ENCODE peak calls at places on chromosome 21, in nine cellular contexts. One of them, this sample, is unnamed.

GRCh38 chr21:46371204-46372013 is 47.5 kb downstream of the PCNT start:
- DNase-seq in endodermal cell: no peak
- DNase-seq in heart left ventricle: no peak
- DNase-seq in fibroblast of lung: no peak
- DNase-seq in tibial artery: no peak
- DNase-seq in kidney epithelial cell: no peak
- DNase-seq in cardiac fibroblast: no peak
- DNase-seq in aorta: no peak
- DNase-seq in HFF-Myc: no peak
- DNase-seq in this sample: no peak

GRCh38 chr21:45525910-45526306 is 16.3 kb downstream of the SLC19A1 start:
- DNase-seq in HFF-Myc: no peak
- DNase-seq in heart left ventricle: no peak
- DNase-seq in fibroblast of lung: no peak
- DNase-seq in tibial artery: peak
- DNase-seq in kidney epithelial cell: no peak
- DNase-seq in endodermal cell: peak
- DNase-seq in cardiac fibroblast: no peak
- DNase-seq in aorta: peak
- DNase-seq in this sample: no peak

GRCh38 chr21:16534408-16535099 is 804.8 kb downstream of the USP25 start:
- DNase-seq in cardiac fibroblast: peak
- DNase-seq in tibial artery: peak
- DNase-seq in heart left ventricle: peak
- DNase-seq in endodermal cell: no peak
- DNase-seq in HFF-Myc: peak
- DNase-seq in fibroblast of lung: peak
- DNase-seq in aorta: peak
- DNase-seq in kidney epithelial cell: no peak
- DNase-seq in this sample: peak

GRCh38 chr21:17915976-17916375 is 96.8 kb upstream of the C21orf91 start:
- DNase-seq in HFF-Myc: no peak
- DNase-seq in endodermal cell: no peak
- DNase-seq in heart left ventricle: no peak
- DNase-seq in kidney epithelial cell: no peak
- DNase-seq in tibial artery: no peak
- DNase-seq in cardiac fibroblast: no peak
- DNase-seq in aorta: no peak
- DNase-seq in fibroblast of lung: no peak
- DNase-seq in this sample: no peak

GRCh38 chr21:17051054-17051453 is 461.8 kb upstream of the CXADR start:
- DNase-seq in cardiac fibroblast: no peak
- DNase-seq in aorta: no peak
- DNase-seq in heart left ventricle: no peak
- DNase-seq in fibroblast of lung: no peak
- DNase-seq in kidney epithelial cell: no peak
- DNase-seq in endodermal cell: peak
- DNase-seq in tibial artery: no peak
- DNase-seq in HFF-Myc: no peak
- DNase-seq in this sample: no peak

GRCh38 chr21:15195768-15196167 is 131.0 kb upstream of the NRIP1 start:
- DNase-seq in aorta: no peak
- DNase-seq in HFF-Myc: no peak
- DNase-seq in tibial artery: no peak
- DNase-seq in cardiac fibroblast: no peak
- DNase-seq in kidney epithelial cell: no peak
- DNase-seq in endodermal cell: no peak
- DNase-seq in fibroblast of lung: no peak
- DNase-seq in heart left ventricle: no peak
- DNase-seq in this sample: no peak

GRCh38 chr21:15004721-15005370 is 60.0 kb downstream of the NRIP1 start:
- DNase-seq in tibial artery: no peak
- DNase-seq in kidney epithelial cell: no peak
- DNase-seq in heart left ventricle: no peak
- DNase-seq in fibroblast of lung: no peak
- DNase-seq in endodermal cell: no peak
- DNase-seq in HFF-Myc: no peak
- DNase-seq in aorta: no peak
- DNase-seq in cardiac fibroblast: peak
- DNase-seq in this sample: no peak

GRCh38 chr21:23478381-23478780 is 2128.9 kb downstream of the MRPL39 start:
- DNase-seq in fibroblast of lung: no peak
- DNase-seq in heart left ventricle: no peak
- DNase-seq in endodermal cell: no peak
- DNase-seq in aorta: no peak
- DNase-seq in kidney epithelial cell: no peak
- DNase-seq in tibial artery: no peak
- DNase-seq in cardiac fibroblast: no peak
- DNase-seq in HFF-Myc: no peak
- DNase-seq in this sample: no peak

GRCh38 chr21:15212214-15212613 is 147.4 kb upstream of the NRIP1 start:
- DNase-seq in HFF-Myc: no peak
- DNase-seq in endodermal cell: no peak
- DNase-seq in fibroblast of lung: no peak
- DNase-seq in tibial artery: no peak
- DNase-seq in aorta: no peak
- DNase-seq in cardiac fibroblast: no peak
- DNase-seq in heart left ventricle: no peak
- DNase-seq in kidney epithelial cell: no peak
- DNase-seq in this sample: no peak

GRCh38 chr21:33419538-33420123 is 16.4 kb downstream of the IFNGR2 start:
- DNase-seq in endodermal cell: no peak
- DNase-seq in HFF-Myc: no peak
- DNase-seq in tibial artery: no peak
- DNase-seq in fibroblast of lung: peak
- DNase-seq in cardiac fibroblast: peak
- DNase-seq in heart left ventricle: peak
- DNase-seq in kidney epithelial cell: no peak
- DNase-seq in aorta: no peak
- DNase-seq in this sample: no peak

GRCh38 chr21:45957551-45957950 is 24.0 kb upstream of the COL6A1 start:
- DNase-seq in HFF-Myc: no peak
- DNase-seq in tibial artery: no peak
- DNase-seq in heart left ventricle: no peak
- DNase-seq in cardiac fibroblast: no peak
- DNase-seq in aorta: no peak
- DNase-seq in endodermal cell: no peak
- DNase-seq in fibroblast of lung: no peak
- DNase-seq in kidney epithelial cell: no peak
- DNase-seq in this sample: no peak

GRCh38 chr21:37915516-37915915 is 741 bp downstream of the KCNJ6 start:
- DNase-seq in endodermal cell: no peak
- DNase-seq in heart left ventricle: no peak
- DNase-seq in fibroblast of lung: no peak
- DNase-seq in aorta: no peak
- DNase-seq in HFF-Myc: no peak
- DNase-seq in kidney epithelial cell: no peak
- DNase-seq in tibial artery: no peak
- DNase-seq in cardiac fibroblast: no peak
- DNase-seq in this sample: no peak
- H3K4me3 ChIP-seq in endodermal cell: peak
- H3K4me3 ChIP-seq in heart left ventricle: peak
- H3K4me3 ChIP-seq in fibroblast of lung: peak
- H3K4me3 ChIP-seq in aorta: no peak
- H3K4me3 ChIP-seq in HFF-Myc: no peak
- H3K4me3 ChIP-seq in kidney epithelial cell: peak
- H3K4me3 ChIP-seq in tibial artery: peak
- H3K4me3 ChIP-seq in cardiac fibroblast: peak
- H3K4me3 ChIP-seq in this sample: peak

GRCh38 chr21:41966872-41967621 is 13.2 kb upstream of the C2CD2 start:
- DNase-seq in tibial artery: no peak
- DNase-seq in aorta: no peak
- DNase-seq in heart left ventricle: no peak
- DNase-seq in kidney epithelial cell: no peak
- DNase-seq in endodermal cell: peak
- DNase-seq in fibroblast of lung: no peak
- DNase-seq in HFF-Myc: no peak
- DNase-seq in cardiac fibroblast: no peak
- DNase-seq in this sample: no peak

GRCh38 chr21:41966341-41966833 is 12.6 kb upstream of the C2CD2 start:
- DNase-seq in fibroblast of lung: no peak
- DNase-seq in endodermal cell: no peak
- DNase-seq in kidney epithelial cell: no peak
- DNase-seq in tibial artery: no peak
- DNase-seq in cardiac fibroblast: peak
- DNase-seq in heart left ventricle: no peak
- DNase-seq in HFF-Myc: no peak
- DNase-seq in aorta: no peak
- DNase-seq in this sample: no peak

GRCh38 chr21:41965447-41966340 is 11.9 kb upstream of the C2CD2 start:
- DNase-seq in fibroblast of lung: no peak
- DNase-seq in kidney epithelial cell: no peak
- DNase-seq in tibial artery: no peak
- DNase-seq in aorta: no peak
- DNase-seq in cardiac fibroblast: no peak
- DNase-seq in endodermal cell: peak
- DNase-seq in HFF-Myc: no peak
- DNase-seq in heart left ventricle: no peak
- DNase-seq in this sample: no peak

GRCh38 chr21:41964171-41964570 is 10.4 kb upstream of the C2CD2 start:
- DNase-seq in endodermal cell: peak
- DNase-seq in tibial artery: no peak
- DNase-seq in kidney epithelial cell: no peak
- DNase-seq in aorta: no peak
- DNase-seq in cardiac fibroblast: no peak
- DNase-seq in heart left ventricle: no peak
- DNase-seq in HFF-Myc: no peak
- DNase-seq in fibroblast of lung: no peak
- DNase-seq in this sample: no peak

DNA sequence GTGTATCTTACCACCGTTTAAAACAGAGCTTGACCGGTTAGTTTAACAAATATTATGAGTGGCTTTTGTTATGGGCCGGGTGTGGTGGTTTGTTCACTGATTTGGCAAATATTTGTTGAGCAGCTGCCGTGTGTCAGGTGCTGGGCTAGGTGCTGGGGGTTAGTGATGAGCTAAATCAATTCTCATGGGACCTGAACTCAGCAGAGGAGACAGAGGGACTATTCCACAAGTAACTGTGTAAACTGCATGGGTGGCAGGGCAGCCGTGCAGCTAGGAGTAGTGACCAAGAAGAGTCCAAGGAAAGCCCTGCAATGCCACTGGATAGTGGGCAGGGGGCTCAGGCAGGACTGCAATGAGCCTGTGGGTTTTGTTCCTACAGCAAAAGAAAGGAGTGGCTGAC is 11.2 kb upstream of the C2CD2 start:
- DNase-seq in cardiac fibroblast: no peak
- DNase-seq in kidney epithelial cell: no peak
- DNase-seq in endodermal cell: peak
- DNase-seq in HFF-Myc: no peak
- DNase-seq in heart left ventricle: no peak
- DNase-seq in aorta: no peak
- DNase-seq in tibial artery: no peak
- DNase-seq in fibroblast of lung: no peak
- DNase-seq in this sample: no peak
- H3K4me3 ChIP-seq in cardiac fibroblast: no peak
- H3K4me3 ChIP-seq in kidney epithelial cell: no peak
- H3K4me3 ChIP-seq in endodermal cell: no peak
- H3K4me3 ChIP-seq in HFF-Myc: no peak
- H3K4me3 ChIP-seq in heart left ventricle: no peak
- H3K4me3 ChIP-seq in aorta: no peak
- H3K4me3 ChIP-seq in tibial artery: no peak
- H3K4me3 ChIP-seq in fibroblast of lung: no peak
- H3K4me3 ChIP-seq in this sample: no peak

DNA sequence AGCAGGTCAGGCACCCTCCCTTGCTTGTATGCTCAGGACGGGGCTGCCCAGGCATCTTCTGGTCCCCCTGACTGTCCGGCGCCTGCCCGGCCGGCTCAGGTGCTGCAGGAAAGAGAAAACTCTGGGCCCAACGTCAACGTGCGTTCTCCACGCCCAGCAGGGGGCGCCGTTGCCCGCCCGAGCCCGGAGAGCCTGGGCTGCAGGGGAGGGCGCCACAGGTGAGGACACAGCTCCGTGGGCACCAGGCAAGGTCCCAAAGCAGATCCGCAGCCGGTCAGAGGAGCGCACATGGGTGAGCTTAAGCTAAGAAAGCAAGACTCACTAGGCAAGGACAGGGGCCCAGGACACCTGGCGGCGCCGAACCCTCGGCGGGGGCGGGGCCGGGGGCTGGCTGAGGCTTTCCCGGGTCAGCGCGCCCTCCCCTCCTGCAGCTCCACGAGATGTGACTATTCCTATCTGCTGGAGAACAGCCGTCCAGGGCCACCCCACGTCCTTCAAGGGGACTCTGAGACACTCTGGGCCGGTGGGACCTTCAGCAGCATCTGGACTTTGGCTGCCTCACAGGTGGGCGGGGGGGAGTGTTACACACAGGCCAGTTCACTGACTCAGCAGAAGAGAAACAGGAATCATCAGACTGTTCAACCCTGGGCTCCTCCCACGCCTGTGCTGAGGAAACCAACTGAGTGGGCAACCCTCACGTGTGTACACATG is 29.3 kb downstream of the KRTAP10-1 start:
- DNase-seq in endodermal cell: peak
- DNase-seq in aorta: peak
- DNase-seq in kidney epithelial cell: peak
- DNase-seq in cardiac fibroblast: peak
- DNase-seq in heart left ventricle: peak
- DNase-seq in tibial artery: peak
- DNase-seq in HFF-Myc: no peak
- DNase-seq in fibroblast of lung: peak
- DNase-seq in this sample: no peak
- H3K4me3 ChIP-seq in endodermal cell: peak
- H3K4me3 ChIP-seq in aorta: no peak
- H3K4me3 ChIP-seq in kidney epithelial cell: peak
- H3K4me3 ChIP-seq in cardiac fibroblast: no peak
- H3K4me3 ChIP-seq in heart left ventricle: peak
- H3K4me3 ChIP-seq in tibial artery: no peak
- H3K4me3 ChIP-seq in HFF-Myc: no peak
- H3K4me3 ChIP-seq in fibroblast of lung: no peak
- H3K4me3 ChIP-seq in this sample: no peak

DNA sequence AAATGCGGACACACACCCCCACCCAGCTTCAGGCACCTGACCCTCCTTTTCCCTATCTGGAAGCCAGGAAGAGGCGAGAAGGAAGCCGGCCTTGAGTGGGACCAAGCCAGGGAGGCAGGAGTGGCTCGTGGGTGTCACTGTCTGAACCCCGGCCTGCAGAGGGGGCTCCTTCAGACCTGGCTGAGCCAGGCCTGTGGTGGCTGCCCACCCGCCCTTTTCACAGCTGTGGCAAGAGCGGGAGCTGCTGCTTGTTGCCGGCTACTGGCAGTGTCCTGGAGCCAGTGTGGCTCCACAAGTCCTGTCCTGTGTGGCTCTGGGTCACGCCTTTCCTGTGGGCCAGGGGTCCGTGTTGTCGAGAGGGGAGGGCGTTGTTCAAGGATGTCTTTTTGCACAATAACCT is 1.2 kb downstream of the PFKL start:
- DNase-seq in heart left ventricle: no peak
- DNase-seq in HFF-Myc: no peak
- DNase-seq in cardiac fibroblast: no peak
- DNase-seq in tibial artery: no peak
- DNase-seq in kidney epithelial cell: no peak
- DNase-seq in endodermal cell: no peak
- DNase-seq in fibroblast of lung: no peak
- DNase-seq in aorta: no peak
- DNase-seq in this sample: no peak
- H3K4me3 ChIP-seq in heart left ventricle: peak
- H3K4me3 ChIP-seq in HFF-Myc: peak
- H3K4me3 ChIP-seq in cardiac fibroblast: peak
- H3K4me3 ChIP-seq in tibial artery: peak
- H3K4me3 ChIP-seq in kidney epithelial cell: peak
- H3K4me3 ChIP-seq in endodermal cell: peak
- H3K4me3 ChIP-seq in fibroblast of lung: peak
- H3K4me3 ChIP-seq in aorta: no peak
- H3K4me3 ChIP-seq in this sample: peak

GRCh38 chr21:43867332-43867703 is 2.3 kb downstream of the AGPAT3 start:
- DNase-seq in tibial artery: no peak
- DNase-seq in aorta: no peak
- DNase-seq in kidney epithelial cell: no peak
- DNase-seq in heart left ventricle: peak
- DNase-seq in endodermal cell: no peak
- DNase-seq in cardiac fibroblast: no peak
- DNase-seq in HFF-Myc: no peak
- DNase-seq in fibroblast of lung: no peak
- DNase-seq in this sample: no peak
- H3K4me3 ChIP-seq in tibial artery: no peak
- H3K4me3 ChIP-seq in aorta: no peak
- H3K4me3 ChIP-seq in kidney epithelial cell: no peak
- H3K4me3 ChIP-seq in heart left ventricle: peak
- H3K4me3 ChIP-seq in endodermal cell: no peak
- H3K4me3 ChIP-seq in cardiac fibroblast: no peak
- H3K4me3 ChIP-seq in HFF-Myc: peak
- H3K4me3 ChIP-seq in fibroblast of lung: no peak
- H3K4me3 ChIP-seq in this sample: no peak